ENCODE peak calls at places on chromosome 22, in six cellular contexts. H is IMR-90, L is hepatocyte, W is mammary epithelial cell, Z is A673, Q is Caco-2. O is an unnamed sample. For H3K4me1, the result is how much of the 10 kb centered on the place peaks cover.

GRCh38 chr22:21443057-21443734 is 24.0 kb upstream of the TMEM191C start:
- DNase-seq in W (no peak), H (no peak), Q (no peak), Z (no peak), L (no peak), O (no peak)

GRCh38 chr22:47486569-47487312 is 724.3 kb downstream of the TBC1D22A start:
- DNase-seq in L (no peak), Q (no peak), Z (no peak), W (no peak), H (no peak), O (no peak)

GRCh38 chr22:19615001-19615461 is 90.8 kb upstream of the CLDN5 start:
- DNase-seq in H (no peak), Q (no peak), L (no peak), Z (no peak), W (no peak), O (peak)

GRCh38 chr22:20464912-20465758 is 27.5 kb upstream of the SCARF2 start:
- DNase-seq in H (no peak), Q (no peak), L (no peak), W (no peak), Z (no peak), O (no peak)

GRCh38 chr22:33565580-33565995 is 354.7 kb downstream of the LARGE1 start:
- DNase-seq in W (no peak), Z (no peak), L (no peak), H (no peak), Q (no peak), O (peak)

GRCh38 chr22:20741634-20742581 is 32.0 kb upstream of the SERPIND1 start:
- DNase-seq in W (peak), L (peak), H (peak), Q (no peak), Z (peak), O (peak)

GRCh38 chr22:50627452-50627913 is 469 bp downstream of the ARSA start:
- DNase-seq in H (no peak), Q (no peak), W (peak), L (no peak), Z (peak), O (peak)

GRCh38 chr22:21044931-21045584 is 688 bp upstream of the LRRC74B start:
- DNase-seq in H (peak), Z (peak), Q (no peak), L (no peak), W (peak), O (peak)

GRCh38 chr22:44345872-44346271 is 33.1 kb upstream of the SHISAL1 start:
- DNase-seq in H (no peak), Q (no peak), W (no peak), Z (no peak), L (no peak), O (no peak)

GRCh38 chr22:29740216-29740615 is 20.4 kb downstream of the CABP7 start:
- DNase-seq in H (no peak), L (no peak), Z (no peak), W (no peak), Q (no peak), O (no peak)

GRCh38 chr22:50325444-50326224 is 1.2 kb downstream of the DENND6B start:
- DNase-seq in W (no peak), H (no peak), L (no peak), Z (no peak), Q (no peak), O (no peak)

GRCh38 chr22:49915610-49916009 is 2.6 kb downstream of the ALG12 start:
- DNase-seq in H (no peak), Q (no peak), Z (no peak), L (no peak), W (no peak), O (no peak)

GRCh38 chr22:29351042-29351441 is 35.5 kb upstream of the RASL10A start:
- DNase-seq in L (no peak), H (no peak), W (no peak), Q (no peak), Z (no peak), O (no peak)

GRCh38 chr22:20507253-20508066 is at the start of gene MED15:
- DNase-seq in Z (peak), L (peak), W (peak), H (peak), Q (peak), O (peak)

GRCh38 chr22:48417143-48418070 is 1410.3 kb downstream of the BRD1 start:
- DNase-seq in H (no peak), Z (no peak), Q (no peak), L (no peak), W (no peak), O (no peak)

GRCh38 chr22:28230682-28231081 is 311.6 kb upstream of the PITPNB start:
- DNase-seq in W (no peak), L (no peak), Q (no peak), Z (no peak), H (peak), O (no peak)

GRCh38 chr22:24185001-24185500 is 3.8 kb downstream of the SUSD2 start:
- DNase-seq in Z (no peak), L (no peak), H (no peak), Q (no peak), W (no peak), O (no peak)

GRCh38 chr22:48169227-48169626 is 1406.8 kb downstream of the TBC1D22A start:
- DNase-seq in W (no peak), Q (no peak), L (no peak), Z (no peak), H (no peak), O (no peak)

GRCh38 chr22:30234786-30235470 is 11.6 kb downstream of the LIF start:
- DNase-seq in Q (peak), L (peak), Z (no peak), H (peak), W (no peak), O (no peak)

GRCh38 chr22:21652010-21652546 is 10.0 kb downstream of the SDF2L1 start:
- DNase-seq in Z (peak), W (peak), L (peak), Q (peak), H (peak), O (peak)

GRCh38 chr22:38028344-38029130 is 28.7 kb upstream of the PICK1 start:
- DNase-seq in W (no peak), H (no peak), Q (no peak), Z (no peak), L (no peak), O (no peak)

GRCh38 chr22:24424001-24424900 is 3.1 kb upstream of the ADORA2A start:
- DNase-seq in Z (no peak), Q (no peak), H (no peak), L (peak), W (no peak), O (peak)

GRCh38 chr22:38694049-38694448 is 6.7 kb downstream of the JOSD1 start:
- DNase-seq in H (no peak), Z (no peak), L (peak), Q (peak), W (no peak), O (no peak)

GRCh38 chr22:19877626-19878339 is 23.1 kb upstream of the GNB1L start:
- DNase-seq in Q (peak), H (peak), W (no peak), L (no peak), Z (no peak), O (no peak)

GRCh38 chr22:36160499-36160942 is at the start of gene APOL3:
- DNase-seq in H (peak), W (peak), L (no peak), Z (no peak), Q (no peak), O (no peak)
- H3K4me1 ChIP-seq in H (under half), W (under half), L (under half), Z (under half), Q (under half), O (under half)

DNA sequence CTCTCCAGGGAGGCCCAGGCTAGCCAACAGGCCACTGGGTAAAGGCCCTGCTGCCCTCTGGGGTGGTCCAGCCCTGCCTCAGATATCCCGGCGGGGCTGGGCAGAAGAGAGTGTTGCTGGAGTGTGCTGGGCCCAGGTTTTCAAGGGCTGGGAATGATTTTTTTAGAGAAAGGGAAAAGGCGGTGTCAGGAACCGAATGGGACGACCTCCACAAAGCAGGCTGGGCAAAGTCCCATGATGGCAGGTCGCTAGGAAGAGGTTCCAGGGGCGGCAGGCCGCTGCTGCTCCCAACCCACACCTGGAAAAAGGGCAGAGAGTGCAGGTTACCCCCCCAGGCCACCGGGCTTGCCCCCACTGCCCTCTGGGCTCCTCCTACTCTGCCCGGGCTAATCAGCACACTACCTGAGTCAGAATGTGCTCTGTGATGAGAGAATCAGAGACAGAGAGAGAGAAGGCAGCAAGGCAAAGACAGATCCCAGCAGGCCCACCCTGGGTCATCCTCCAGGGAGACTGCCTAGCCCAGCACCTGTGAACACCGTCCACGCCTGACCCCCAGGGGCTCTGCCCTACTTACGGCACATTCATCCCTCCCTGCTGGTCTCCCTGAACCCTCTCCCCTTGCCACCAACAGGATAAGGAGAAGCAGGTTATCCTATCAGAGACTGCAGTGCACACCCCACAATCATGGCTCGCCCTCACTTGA is 4.6 kb downstream of the PATZ1 start:
- DNase-seq in Q (no peak), H (no peak), W (no peak), Z (no peak), L (peak), O (no peak)
- H3K4me1 ChIP-seq in Q (under half), H (under half), W (under half), Z (under half), L (half or more), O (under half)

DNA sequence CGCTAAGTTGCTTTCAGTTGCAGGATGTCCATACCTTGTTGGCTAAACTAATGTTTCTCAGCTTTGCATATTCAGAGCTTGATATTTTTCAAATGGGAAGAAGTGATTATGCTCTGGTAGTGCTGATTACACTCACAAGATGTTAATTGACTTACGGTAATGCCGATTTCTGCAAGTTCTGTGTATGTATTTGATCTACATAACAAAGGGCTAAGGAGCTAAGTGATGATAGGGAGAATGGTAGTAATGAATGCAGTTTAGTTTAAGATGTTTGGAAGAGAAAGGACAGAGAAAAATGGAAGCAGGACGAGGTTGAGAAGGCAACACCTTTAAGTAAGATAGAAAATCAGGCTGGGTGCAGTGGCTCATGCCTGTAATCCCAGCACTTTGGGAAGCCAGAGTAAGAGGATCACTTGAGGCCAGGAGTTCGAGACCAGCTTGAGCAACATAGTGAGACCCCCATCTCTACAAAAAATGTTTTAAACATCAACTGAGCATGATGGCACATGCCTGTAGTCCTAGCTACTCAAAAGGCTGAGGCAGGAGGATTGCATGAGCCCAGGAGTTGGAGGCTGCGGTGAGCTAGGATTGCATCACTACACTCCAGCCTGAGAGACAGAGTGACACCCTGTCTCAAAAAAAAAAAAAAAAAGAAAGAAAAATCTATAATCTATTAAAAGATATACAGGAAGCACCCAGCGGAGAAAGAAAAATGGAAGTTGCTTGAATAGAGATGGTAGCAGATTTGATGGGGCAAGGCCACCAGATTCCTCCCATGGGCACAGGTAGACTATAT is 61.6 kb downstream of the FAM83F start:
- DNase-seq in Z (no peak), W (no peak), H (no peak), L (no peak), Q (no peak), O (no peak)
- H3K4me1 ChIP-seq in Z (under half), W (under half), H (under half), L (under half), Q (under half), O (half or more)

GRCh38 chr22:42294034-42294985 is 23.9 kb upstream of the TCF20 start:
- DNase-seq in L (peak), Q (peak), W (peak), Z (peak), H (peak), O (no peak)

GRCh38 chr22:42296381-42296853 is 26.0 kb upstream of the TCF20 start:
- DNase-seq in Z (peak), L (peak), Q (no peak), W (no peak), H (no peak), O (peak)

GRCh38 chr22:42297778-42298177 is 27.3 kb upstream of the TCF20 start:
- DNase-seq in W (no peak), Q (no peak), Z (no peak), H (no peak), L (no peak), O (peak)

GRCh38 chr22:42298746-42299145 is 28.3 kb upstream of the TCF20 start:
- DNase-seq in W (no peak), H (no peak), Q (no peak), Z (no peak), L (no peak), O (no peak)

DNA sequence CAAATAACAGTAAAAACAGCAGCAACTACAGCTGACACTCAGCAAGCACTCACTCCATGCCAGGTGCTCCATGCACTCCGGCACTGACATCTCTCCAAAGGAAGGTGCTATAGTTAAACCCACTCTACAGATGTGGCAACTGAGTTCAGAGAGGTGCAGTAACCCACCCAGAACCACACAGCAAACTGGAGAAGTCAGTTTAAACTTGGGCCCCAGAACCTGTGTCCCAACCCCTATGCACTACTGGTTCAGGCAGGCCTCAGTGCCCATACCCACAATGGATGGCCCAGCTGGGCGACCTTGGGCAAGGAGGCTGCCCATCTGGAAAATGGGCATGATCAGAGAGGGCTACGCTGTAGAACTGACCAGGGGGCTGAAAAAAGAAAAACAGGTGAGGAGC is 26.4 kb upstream of the TCF20 start:
- DNase-seq in W (no peak), H (no peak), Z (no peak), Q (no peak), L (no peak), O (no peak)
- H3K4me1 ChIP-seq in W (under half), H (under half), Z (half or more), Q (half or more), L (under half), O (half or more)

GRCh38 chr22:46047226-46047625 is 70.3 kb upstream of the WNT7B start:
- DNase-seq in Q (peak), L (no peak), H (no peak), W (no peak), Z (no peak), O (no peak)
- H3K4me1 ChIP-seq in Q (under half), L (under half), H (under half), W (half or more), Z (under half), O (under half)

DNA sequence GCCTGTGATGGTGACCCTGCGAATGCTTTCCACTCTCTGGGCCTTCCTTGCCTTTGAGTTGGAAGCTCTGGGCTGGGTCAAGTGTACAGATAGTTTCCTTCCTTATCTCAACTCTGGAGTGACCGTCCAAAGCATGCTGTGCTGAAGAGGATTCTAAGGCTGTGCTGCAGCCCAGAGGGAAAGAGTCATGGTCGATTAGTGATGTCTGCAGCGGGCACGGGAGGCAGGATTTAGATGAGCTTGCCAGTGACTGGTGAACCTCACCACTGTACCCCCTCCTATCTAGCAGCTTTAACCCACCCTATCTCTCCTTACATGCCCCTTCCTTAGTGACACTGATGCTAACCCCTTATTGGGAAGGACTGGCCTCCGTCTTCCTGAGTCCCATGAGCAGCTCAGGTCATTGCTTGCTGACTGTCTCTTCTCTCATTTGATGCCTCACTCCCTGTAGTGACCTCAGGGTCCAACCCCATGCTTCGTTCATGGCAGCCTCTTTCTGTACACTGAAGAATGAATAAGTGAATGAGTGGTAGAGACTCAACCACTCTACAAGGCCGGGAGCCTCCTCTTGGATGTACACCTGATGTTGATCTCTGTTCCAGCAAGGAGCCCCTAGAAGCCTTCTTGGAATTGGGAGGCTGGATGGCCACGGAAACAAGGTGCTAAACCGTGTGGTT is 6.7 kb downstream of the GNAZ start:
- DNase-seq in W (no peak), Z (no peak), Q (no peak), H (no peak), L (no peak), O (no peak)
- H3K4me1 ChIP-seq in W (under half), Z (under half), Q (under half), H (under half), L (under half), O (under half)

GRCh38 chr22:42611076-42611475 is 3.6 kb downstream of the POLDIP3 start:
- DNase-seq in L (no peak), Q (no peak), W (no peak), H (peak), Z (no peak), O (no peak)
- H3K4me1 ChIP-seq in L (under half), Q (under half), W (under half), H (under half), Z (half or more), O (under half)

GRCh38 chr22:17911312-17911705 is 113.1 kb downstream of the MICAL3 start:
- DNase-seq in L (no peak), W (no peak), Z (no peak), H (no peak), Q (no peak), O (no peak)
- H3K4me1 ChIP-seq in L (under half), W (under half), Z (under half), H (under half), Q (under half), O (under half)

DNA sequence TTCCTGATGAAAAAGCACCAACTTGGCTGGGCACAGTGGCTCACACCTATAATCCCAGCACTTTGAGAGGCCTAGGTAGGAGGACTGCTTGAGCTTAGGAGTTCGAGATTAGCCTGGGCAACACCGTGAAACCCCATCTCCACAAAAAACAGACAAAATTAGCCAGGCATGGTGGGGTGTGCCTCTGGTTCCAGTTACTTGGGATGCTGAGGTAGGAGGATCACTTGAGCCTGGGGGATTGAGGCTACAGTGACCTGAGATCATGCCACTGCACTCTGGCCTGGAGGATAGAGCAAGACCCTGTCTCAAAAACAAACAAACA is 3.0 kb downstream of the HPS4 start:
- DNase-seq in L (no peak), W (no peak), Z (no peak), Q (no peak), H (no peak), O (no peak)
- H3K4me1 ChIP-seq in L (under half), W (under half), Z (under half), Q (under half), H (under half), O (half or more)

O was measured in Karpas-422.